ENCODE peak calls at places on chromosomes 16 and 17, in seven cellular contexts. I is NCI-H1417; X is neural crest cell; R is activated naive CD4-positive, alpha-beta T cell; N is stimulated activated CD4-positive, alpha-beta T cell treated with anti-CD3 and anti-CD28 coated beads, Interleukin-1b, Interleukin-23, amount 100 ng/mL, for 24 hours; U is adipocyte; Q is HFFc6. T is an unnamed sample.

GRCh38 chr17:64178011-64178825 is 48.3 kb upstream of the ERN1 start:
- DNase-seq in I (no peak), X (no peak), R (no peak), N (no peak), U (no peak), Q (no peak), T (no peak)

GRCh38 chr16:22198547-22199293 is 7.4 kb upstream of the EEF2K start:
- DNase-seq in I (no peak), X (no peak), R (no peak), N (no peak), U (peak), Q (no peak), T (no peak)

GRCh38 chr17:72407336-72408121 is 286.7 kb downstream of the SOX9 start:
- DNase-seq in I (peak), X (no peak), R (no peak), N (no peak), U (peak), Q (peak), T (peak)

GRCh38 chr16:71637398-71637797 is 11.4 kb downstream of the MARVELD3 start:
- DNase-seq in I (no peak), X (no peak), R (no peak), N (no peak), U (peak), Q (peak), T (no peak)

GRCh38 chr16:11161974-11162373 is 94.0 kb downstream of the SOCS1 start:
- DNase-seq in I (no peak), X (no peak), R (no peak), N (no peak), U (peak), Q (no peak), T (no peak)

GRCh38 chr17:79400989-79401703 is 209.7 kb downstream of the RBFOX3 start:
- DNase-seq in I (peak), X (peak), R (peak), N (peak), U (peak), Q (peak), T (peak)

GRCh38 chr17:79591014-79591590 is 19.7 kb downstream of the RBFOX3 start:
- DNase-seq in I (no peak), X (no peak), R (no peak), N (no peak), U (no peak), Q (no peak), T (no peak)

GRCh38 chr16:12958366-12958765 is 57.0 kb downstream of the SHISA9 start:
- DNase-seq in I (no peak), X (no peak), R (no peak), N (no peak), U (no peak), Q (no peak), T (no peak)

GRCh38 chr17:41895617-41896016 is 23.1 kb downstream of the ACLY start:
- DNase-seq in I (no peak), X (no peak), R (no peak), N (no peak), U (peak), Q (peak), T (no peak)

GRCh38 chr17:78381601-78382168 is 3.2 kb downstream of the PGS1 start:
- DNase-seq in I (no peak), X (no peak), R (no peak), N (no peak), U (no peak), Q (no peak), T (no peak)

GRCh38 chr17:49108318-49108717 is 24.3 kb upstream of the B4GALNT2 start:
- DNase-seq in I (no peak), X (no peak), R (no peak), N (no peak), U (peak), Q (peak), T (no peak)

GRCh38 chr17:34720760-34721159 is 141.4 kb downstream of the TMEM132E start:
- DNase-seq in I (no peak), X (no peak), R (no peak), N (no peak), U (no peak), Q (no peak), T (no peak)

GRCh38 chr17:80527016-80527645 is 17.5 kb upstream of the RPTOR start:
- DNase-seq in I (no peak), X (no peak), R (no peak), N (no peak), U (peak), Q (peak), T (no peak)

GRCh38 chr16:23280483-23280967 is 21.6 kb upstream of the SCNN1B start:
- DNase-seq in I (peak), X (no peak), R (no peak), N (no peak), U (no peak), Q (no peak), T (no peak)

GRCh38 chr17:41486809-41487530 is 2.7 kb downstream of the KRT36 start:
- DNase-seq in I (no peak), X (peak), R (peak), N (peak), U (no peak), Q (no peak), T (no peak)

GRCh38 chr16:88922114-88922825 is 54.7 kb downstream of the CBFA2T3 start:
- DNase-seq in I (no peak), X (no peak), R (no peak), N (no peak), U (no peak), Q (no peak), T (no peak)

GRCh38 chr17:7886227-7887037 is 2.2 kb upstream of the CHD3 start:
- DNase-seq in I (peak), X (peak), R (peak), N (no peak), U (peak), Q (no peak), T (peak)

GRCh38 chr17:81337449-81337848 is 42.3 kb upstream of the SLC38A10 start:
- DNase-seq in I (no peak), X (no peak), R (no peak), N (no peak), U (no peak), Q (no peak), T (peak)

GRCh38 chr16:75938818-75939217 is 212.5 kb upstream of the CPHXL start:
- DNase-seq in I (no peak), X (no peak), R (no peak), N (no peak), U (no peak), Q (no peak), T (no peak)

GRCh38 chr17:41464682-41465081 is 2.5 kb downstream of the KRT32 start:
- DNase-seq in I (no peak), X (no peak), R (no peak), N (no peak), U (peak), Q (peak), T (no peak)

GRCh38 chr16:75086281-75086680 is 30.3 kb downstream of the LDHD start:
- DNase-seq in I (no peak), X (no peak), R (no peak), N (no peak), U (no peak), Q (no peak), T (no peak)

GRCh38 chr17:80100035-80100323 is 1.4 kb upstream of the GAA start:
- DNase-seq in I (no peak), X (no peak), R (no peak), N (no peak), U (no peak), Q (no peak), T (no peak)

GRCh38 chr17:78258323-78259229 is 27.1 kb downstream of the TMEM235 start:
- DNase-seq in I (peak), X (no peak), R (peak), N (no peak), U (no peak), Q (no peak), T (no peak)

GRCh38 chr17:61294777-61295176 is 104.9 kb upstream of the TBX2 start:
- DNase-seq in I (no peak), X (no peak), R (no peak), N (no peak), U (peak), Q (peak), T (no peak)

GRCh38 chr16:29854520-29855100 is 8.4 kb downstream of the CDIPT start:
- DNase-seq in I (no peak), X (no peak), R (no peak), N (no peak), U (no peak), Q (peak), T (no peak)

GRCh38 chr16:62760398-62760797 is 724.2 kb upstream of the CDH8 start:
- DNase-seq in I (no peak), X (no peak), R (no peak), N (no peak), U (no peak), Q (no peak), T (no peak)